ENCODE peak calls at places on chromosomes 5 and 9, in six cellular contexts. L is Peyer's patch, H is CD14-positive monocyte, J is A673, N is MCF 10A, R is colonic mucosa. V is an unnamed sample.

GRCh38 chr9:119370816-119371215 is 1.6 kb upstream of the BRINP1 start:
- DNase-seq in L (peak), H (no peak), J (peak), N (peak), R (peak), V (no peak)

GRCh38 chr5:149445739-149446369 is 66.8 kb upstream of the IL17B start:
- DNase-seq in L (peak), H (no peak), J (peak), N (peak), R (no peak), V (no peak)

GRCh38 chr5:173812811-173813550 is 75.2 kb upstream of the CPEB4 start:
- DNase-seq in L (no peak), H (no peak), J (no peak), N (peak), R (no peak), V (no peak)

GRCh38 chr9:3526903-3527652 is 1.3 kb upstream of the RFX3 start:
- DNase-seq in L (peak), H (no peak), J (peak), N (peak), R (peak), V (no peak)

GRCh38 chr9:69894720-69895119 is 74.1 kb downstream of the CFAP95 start:
- DNase-seq in L (no peak), H (no peak), J (no peak), N (no peak), R (no peak), V (no peak)

GRCh38 chr5:321233-321725 is at the start of gene AHRR:
- DNase-seq in L (peak), H (no peak), J (peak), N (peak), R (peak), V (no peak)

GRCh38 chr9:81028504-81028903 is 660.8 kb downstream of the TLE1 start:
- DNase-seq in L (no peak), H (no peak), J (no peak), N (peak), R (no peak), V (no peak)

GRCh38 chr9:79572891-79573696 is 1.3 kb downstream of the TLE4 start:
- DNase-seq in L (peak), H (peak), J (peak), N (peak), R (peak), V (peak)

GRCh38 chr5:177312649-177313181 is 1.0 kb upstream of the MXD3 start:
- DNase-seq in L (peak), H (peak), J (peak), N (peak), R (peak), V (peak)

GRCh38 chr5:16178745-16179372 is 732 bp downstream of the MARCHF11 start:
- DNase-seq in L (peak), H (no peak), J (peak), N (peak), R (peak), V (peak)

GRCh38 chr9:79312686-79313421 is 258.9 kb upstream of the TLE4 start:
- DNase-seq in L (no peak), H (no peak), J (no peak), N (no peak), R (no peak), V (no peak)

GRCh38 chr9:136520053-136520540 is 25.8 kb downstream of the NOTCH1 start:
- DNase-seq in L (peak), H (no peak), J (peak), N (no peak), R (peak), V (no peak)

GRCh38 chr5:31364881-31365636 is 166.8 kb downstream of the DROSHA start:
- DNase-seq in L (no peak), H (no peak), J (no peak), N (no peak), R (no peak), V (no peak)
- TF ChIP-seq CTCF in L (no peak), H (no peak), J (no peak), N (no peak), R (no peak), V (no peak)

GRCh38 chr9:95341262-95342011 is 23.9 kb upstream of the FANCC start:
- DNase-seq in L (no peak), H (no peak), J (no peak), N (peak), R (no peak), V (no peak)
- TF ChIP-seq CTCF in L (no peak), H (no peak), J (peak), N (no peak), R (no peak), V (peak)

GRCh38 chr5:69369369-69370121 is at the start of the genes AK6, RAD17 and TAF9:
- DNase-seq in L (peak), H (peak), J (peak), N (peak), R (peak), V (peak)
- TF ChIP-seq CTCF in L (no peak), H (no peak), J (no peak), N (no peak), R (no peak), V (peak)

GRCh38 chr5:98603456-98603855 is 170.0 kb upstream of the RGMB start:
- DNase-seq in L (no peak), H (no peak), J (no peak), N (no peak), R (no peak), V (no peak)
- TF ChIP-seq CTCF in L (no peak), H (no peak), J (no peak), N (no peak), R (no peak), V (no peak)

GRCh38 chr9:88532320-88532719 is 2.7 kb upstream of the NXNL2 start:
- DNase-seq in L (no peak), H (no peak), J (peak), N (peak), R (no peak), V (no peak)

GRCh38 chr9:88534456-88535225 is at the start of gene NXNL2:
- DNase-seq in L (peak), H (no peak), J (peak), N (peak), R (peak), V (no peak)

GRCh38 chr9:88535932-88536324 is 950 bp downstream of the NXNL2 start:
- DNase-seq in L (no peak), H (no peak), J (no peak), N (no peak), R (no peak), V (no peak)

GRCh38 chr9:88535226-88535931 is 401 bp downstream of the NXNL2 start:
- DNase-seq in L (no peak), H (no peak), J (no peak), N (no peak), R (peak), V (no peak)

GRCh38 chr9:88533951-88534455 is 975 bp upstream of the NXNL2 start:
- DNase-seq in L (no peak), H (no peak), J (peak), N (peak), R (peak), V (no peak)
- TF ChIP-seq CTCF in L (no peak), H (no peak), J (no peak), N (no peak), R (no peak), V (peak)

V was measured in chondrocyte.